ENCODE peak calls at places on chromosomes 3 and 15, in ten cellular contexts. U is OCI-M1; E is iPS-NIHi11; G is skeletal muscle cell; H is activated CD4-positive, alpha-beta T cell treated with anti-CD3 and anti-CD28 coated beads, Interleukin-2, amount 50 U/mL, for 1 hour; W is left cardiac atrium; K is stimulated activated CD8-positive, alpha-beta memory T cell treated with anti-CD3 and anti-CD28 coated beads, Interleukin-15, amount 100 ng/mL, for 4 hours; Z is EL; L is MCF 10A; N is stimulated activated CD4-positive, alpha-beta T cell treated with anti-CD3 and anti-CD28 coated beads, Interleukin-12 subunit alpha, Interleukin-12 subunit beta, amount 100 ng/mL, for 48 hours. B is an unnamed sample.

GRCh38 chr3:66066963-66067617 is 28.4 kb upstream of the MAGI1 start:
- DNase-seq in U (no peak), E (no peak), G (no peak), H (no peak), W (no peak), K (no peak), Z (no peak), L (no peak), N (no peak), B (no peak)

GRCh38 chr3:143301502-143301901 is 181.9 kb downstream of the CHST2 start:
- DNase-seq in U (no peak), E (no peak), G (no peak), H (no peak), W (no peak), K (no peak), Z (no peak), L (no peak), N (no peak), B (no peak)

GRCh38 chr15:43977072-43977884 is 150.5 kb downstream of the WDR76 start:
- DNase-seq in U (no peak), E (no peak), G (no peak), H (peak), W (no peak), K (no peak), Z (no peak), L (no peak), N (peak), B (no peak)

GRCh38 chr3:70990190-70990589 is 593.3 kb downstream of the FOXP1 start:
- DNase-seq in U (no peak), E (no peak), G (no peak), H (no peak), W (no peak), K (no peak), Z (peak), L (no peak), N (no peak), B (no peak)

GRCh38 chr15:101016581-101016980 is 97.4 kb downstream of the LRRK1 start:
- DNase-seq in U (no peak), E (no peak), G (no peak), H (no peak), W (no peak), K (no peak), Z (no peak), L (no peak), N (no peak), B (no peak)

GRCh38 chr3:190495796-190496195 is 18.1 kb upstream of the IL1RAP start:
- DNase-seq in U (no peak), E (no peak), G (no peak), H (no peak), W (no peak), K (no peak), Z (no peak), L (no peak), N (no peak), B (no peak)

GRCh38 chr3:194767430-194768207 is 81.9 kb downstream of the FAM43A start:
- DNase-seq in U (no peak), E (no peak), G (no peak), H (no peak), W (peak), K (no peak), Z (no peak), L (no peak), N (no peak), B (no peak)

GRCh38 chr3:150331978-150332568 is 76.0 kb upstream of the TSC22D2 start:
- DNase-seq in U (peak), E (no peak), G (no peak), H (no peak), W (no peak), K (no peak), Z (no peak), L (no peak), N (no peak), B (no peak)

GRCh38 chr3:193844472-193844871 is 251.5 kb downstream of the OPA1 start:
- DNase-seq in U (no peak), E (no peak), G (no peak), H (no peak), W (no peak), K (no peak), Z (no peak), L (no peak), N (no peak), B (no peak)

GRCh38 chr15:31278544-31279220 is 48.0 kb upstream of the KLF13 start:
- DNase-seq in U (no peak), E (no peak), G (no peak), H (no peak), W (no peak), K (no peak), Z (no peak), L (no peak), N (no peak), B (no peak)

GRCh38 chr3:144497452-144497851 is 525.8 kb downstream of the DIPK2A start:
- DNase-seq in U (no peak), E (no peak), G (no peak), H (no peak), W (no peak), K (no peak), Z (no peak), L (no peak), N (no peak), B (no peak)

GRCh38 chr3:99249627-99250026 is 348.1 kb upstream of the DCBLD2 start:
- DNase-seq in U (no peak), E (no peak), G (no peak), H (no peak), W (no peak), K (no peak), Z (no peak), L (no peak), N (no peak), B (no peak)

GRCh38 chr15:63133786-63134185 is 12.1 kb downstream of the LACTB start:
- DNase-seq in U (no peak), E (no peak), G (no peak), H (no peak), W (no peak), K (no peak), Z (peak), L (no peak), N (no peak), B (peak)

GRCh38 chr3:100465871-100466777 is 26.3 kb upstream of the TMEM45A start:
- DNase-seq in U (peak), E (no peak), G (no peak), H (no peak), W (no peak), K (no peak), Z (no peak), L (no peak), N (no peak), B (no peak)

GRCh38 chr3:126154391-126155279 is 25.8 kb downstream of the ALDH1L1 start:
- DNase-seq in U (no peak), E (peak), G (no peak), H (no peak), W (no peak), K (no peak), Z (no peak), L (no peak), N (no peak), B (no peak)

GRCh38 chr3:105611304-105612192 is 244.8 kb downstream of the ALCAM start:
- DNase-seq in U (peak), E (peak), G (no peak), H (no peak), W (no peak), K (no peak), Z (no peak), L (no peak), N (no peak), B (no peak)

GRCh38 chr3:107969994-107970896 is 120.6 kb downstream of the CD47 start:
- DNase-seq in U (peak), E (no peak), G (no peak), H (no peak), W (no peak), K (no peak), Z (no peak), L (peak), N (no peak), B (no peak)

GRCh38 chr15:25136119-25136518 is 181.3 kb downstream of the SNRPN start:
- DNase-seq in U (peak), E (peak), G (no peak), H (no peak), W (no peak), K (no peak), Z (peak), L (no peak), N (no peak), B (no peak)

GRCh38 chr15:82936966-82937647 is 15.4 kb downstream of the HOMER2 start:
- DNase-seq in U (no peak), E (no peak), G (peak), H (no peak), W (no peak), K (no peak), Z (peak), L (peak), N (no peak), B (peak)

GRCh38 chr3:169600732-169601131 is 62.8 kb downstream of the MECOM start:
- DNase-seq in U (no peak), E (no peak), G (no peak), H (no peak), W (no peak), K (no peak), Z (no peak), L (no peak), N (no peak), B (no peak)

GRCh38 chr15:88174571-88174970 is 82.0 kb downstream of the NTRK3 start:
- DNase-seq in U (no peak), E (no peak), G (no peak), H (no peak), W (no peak), K (no peak), Z (no peak), L (no peak), N (no peak), B (no peak)

GRCh38 chr3:25594007-25594502 is 70.7 kb downstream of the TOP2B start:
- DNase-seq in U (peak), E (peak), G (peak), H (no peak), W (peak), K (no peak), Z (peak), L (peak), N (no peak), B (peak)

GRCh38 chr3:44886561-44886960 is 12.2 kb downstream of the TGM4 start:
- DNase-seq in U (no peak), E (no peak), G (no peak), H (no peak), W (no peak), K (no peak), Z (no peak), L (peak), N (no peak), B (peak)

GRCh38 chr15:101497017-101497416 is 7.5 kb upstream of the PCSK6 start:
- DNase-seq in U (no peak), E (no peak), G (no peak), H (no peak), W (no peak), K (no peak), Z (no peak), L (no peak), N (no peak), B (no peak)

GRCh38 chr15:31263751-31264533 is 62.7 kb upstream of the KLF13 start:
- DNase-seq in U (no peak), E (no peak), G (no peak), H (peak), W (peak), K (peak), Z (no peak), L (peak), N (peak), B (no peak)

GRCh38 chr15:69783211-69783610 is 314.5 kb downstream of the TLE3 start:
- DNase-seq in U (no peak), E (no peak), G (no peak), H (no peak), W (no peak), K (no peak), Z (no peak), L (no peak), N (no peak), B (no peak)

GRCh38 chr15:97566957-97567356 is 393.5 kb upstream of the ARRDC4 start:
- DNase-seq in U (no peak), E (no peak), G (no peak), H (no peak), W (no peak), K (no peak), Z (no peak), L (peak), N (no peak), B (no peak)

GRCh38 chr3:41338276-41338675 is 139.0 kb downstream of the CTNNB1 start:
- DNase-seq in U (no peak), E (no peak), G (no peak), H (no peak), W (no peak), K (no peak), Z (peak), L (no peak), N (no peak), B (peak)

GRCh38 chr15:76206325-76206976 is 104.8 kb downstream of the ETFA start:
- DNase-seq in U (no peak), E (peak), G (peak), H (no peak), W (peak), K (no peak), Z (peak), L (peak), N (no peak), B (no peak)

GRCh38 chr3:8848696-8849131 is 79.3 kb upstream of the OXTR start:
- DNase-seq in U (no peak), E (no peak), G (peak), H (no peak), W (no peak), K (no peak), Z (peak), L (no peak), N (no peak), B (peak)

GRCh38 chr15:62972814-62973213 is 69.7 kb upstream of the TPM1 start:
- DNase-seq in U (no peak), E (no peak), G (no peak), H (no peak), W (no peak), K (no peak), Z (peak), L (peak), N (no peak), B (peak)

GRCh38 chr3:184339016-184339415 is 1.6 kb downstream of the FAM131A start:
- DNase-seq in U (no peak), E (no peak), G (no peak), H (no peak), W (no peak), K (no peak), Z (no peak), L (no peak), N (no peak), B (no peak)

GRCh38 chr15:47427463-47427862 is 289.8 kb upstream of the SEMA6D start:
- DNase-seq in U (no peak), E (no peak), G (no peak), H (no peak), W (no peak), K (no peak), Z (no peak), L (no peak), N (no peak), B (no peak)

GRCh38 chr15:101225658-101226057 is 26.2 kb downstream of the CHSY1 start:
- DNase-seq in U (no peak), E (no peak), G (no peak), H (no peak), W (no peak), K (no peak), Z (no peak), L (no peak), N (no peak), B (no peak)

GRCh38 chr3:45125550-45126026 is 20.6 kb downstream of the CDCP1 start:
- DNase-seq in U (no peak), E (no peak), G (no peak), H (no peak), W (no peak), K (no peak), Z (no peak), L (peak), N (no peak), B (no peak)

GRCh38 chr15:28933710-28934445 is 48.1 kb downstream of the APBA2 start:
- DNase-seq in U (peak), E (peak), G (no peak), H (no peak), W (no peak), K (no peak), Z (no peak), L (no peak), N (no peak), B (no peak)

GRCh38 chr15:92579486-92579885 is 76.1 kb downstream of the FAM174B start:
- DNase-seq in U (no peak), E (no peak), G (no peak), H (no peak), W (no peak), K (no peak), Z (no peak), L (no peak), N (no peak), B (no peak)

B was measured in HCEC 1CT.